ENCODE peak calls at places on chromosomes 16 and 17, in six cellular contexts. One of them, this sample, is unnamed.

GRCh38 chr16:14111713-14112538 is 40.8 kb downstream of the MRTFB start:
- DNase-seq in lung: no peak
- DNase-seq in GM23338: no peak
- DNase-seq in CD8-positive, alpha-beta memory T cell: no peak
- DNase-seq in tibial artery: no peak
- DNase-seq in SK-N-SH: no peak
- DNase-seq in this sample: peak; percentile 61

GRCh38 chr16:54241525-54241924 is 45.1 kb downstream of the IRX3 start:
- DNase-seq in lung: no peak
- DNase-seq in GM23338: peak; percentile 12
- DNase-seq in CD8-positive, alpha-beta memory T cell: no peak
- DNase-seq in tibial artery: no peak
- DNase-seq in SK-N-SH: no peak
- DNase-seq in this sample: no peak

GRCh38 chr17:47941998-47942490 is 673 bp downstream of the PNPO start:
- DNase-seq in lung: no peak
- DNase-seq in GM23338: peak; percentile 21
- DNase-seq in CD8-positive, alpha-beta memory T cell: no peak
- DNase-seq in tibial artery: no peak
- DNase-seq in SK-N-SH: peak; percentile 48
- DNase-seq in this sample: no peak

GRCh38 chr17:69608808-69609494 is 194.5 kb downstream of the MAP2K6 start:
- DNase-seq in lung: no peak
- DNase-seq in GM23338: no peak
- DNase-seq in CD8-positive, alpha-beta memory T cell: no peak
- DNase-seq in tibial artery: peak; percentile 63
- DNase-seq in SK-N-SH: no peak
- DNase-seq in this sample: no peak

GRCh38 chr17:10071141-10071540 is 127.3 kb downstream of the GAS7 start:
- DNase-seq in lung: no peak
- DNase-seq in GM23338: no peak
- DNase-seq in CD8-positive, alpha-beta memory T cell: no peak
- DNase-seq in tibial artery: no peak
- DNase-seq in SK-N-SH: no peak
- DNase-seq in this sample: no peak

GRCh38 chr16:4225075-4225474 is 16.8 kb downstream of the SRL start:
- DNase-seq in lung: no peak
- DNase-seq in GM23338: no peak
- DNase-seq in CD8-positive, alpha-beta memory T cell: no peak
- DNase-seq in tibial artery: no peak
- DNase-seq in SK-N-SH: no peak
- DNase-seq in this sample: no peak

GRCh38 chr16:22624038-22624656 is 113.5 kb downstream of the NPIPB5 start:
- DNase-seq in lung: no peak
- DNase-seq in GM23338: no peak
- DNase-seq in CD8-positive, alpha-beta memory T cell: no peak
- DNase-seq in tibial artery: no peak
- DNase-seq in SK-N-SH: peak; percentile 62
- DNase-seq in this sample: no peak

GRCh38 chr17:17305282-17305801 is 2.2 kb downstream of the NT5M start:
- DNase-seq in lung: no peak
- DNase-seq in GM23338: no peak
- DNase-seq in CD8-positive, alpha-beta memory T cell: peak; percentile 58
- DNase-seq in tibial artery: peak; percentile 40
- DNase-seq in SK-N-SH: peak; percentile 73
- DNase-seq in this sample: no peak

GRCh38 chr17:7043544-7044268 is at the start of gene SLC16A11:
- DNase-seq in lung: no peak
- DNase-seq in GM23338: peak; percentile 49
- DNase-seq in CD8-positive, alpha-beta memory T cell: peak; percentile 33
- DNase-seq in tibial artery: no peak
- DNase-seq in SK-N-SH: peak; percentile 75
- DNase-seq in this sample: no peak

GRCh38 chr17:40577611-40578065 is 12.4 kb upstream of the CCR7 start:
- DNase-seq in lung: no peak
- DNase-seq in GM23338: no peak
- DNase-seq in CD8-positive, alpha-beta memory T cell: no peak
- DNase-seq in tibial artery: peak; percentile 40
- DNase-seq in SK-N-SH: no peak
- DNase-seq in this sample: no peak

GRCh38 chr17:76051071-76051467 is 21.2 kb downstream of the SRP68 start:
- DNase-seq in lung: no peak
- DNase-seq in GM23338: no peak
- DNase-seq in CD8-positive, alpha-beta memory T cell: no peak
- DNase-seq in tibial artery: no peak
- DNase-seq in SK-N-SH: no peak
- DNase-seq in this sample: no peak

GRCh38 chr17:73748521-73748920 is 104.3 kb upstream of the SDK2 start:
- DNase-seq in lung: no peak
- DNase-seq in GM23338: no peak
- DNase-seq in CD8-positive, alpha-beta memory T cell: no peak
- DNase-seq in tibial artery: no peak
- DNase-seq in SK-N-SH: no peak
- DNase-seq in this sample: no peak

GRCh38 chr16:5056347-5056746 is 9.4 kb downstream of the C16orf89 start:
- DNase-seq in lung: no peak
- DNase-seq in GM23338: peak; percentile 90
- DNase-seq in CD8-positive, alpha-beta memory T cell: peak; percentile 23
- DNase-seq in tibial artery: no peak
- DNase-seq in SK-N-SH: peak; percentile 71
- DNase-seq in this sample: no peak

GRCh38 chr17:64765191-64765889 is 103.2 kb upstream of the SMURF2 start:
- DNase-seq in lung: no peak
- DNase-seq in GM23338: no peak
- DNase-seq in CD8-positive, alpha-beta memory T cell: no peak
- DNase-seq in tibial artery: no peak
- DNase-seq in SK-N-SH: no peak
- DNase-seq in this sample: no peak

GRCh38 chr17:79670537-79671386 is 59.9 kb upstream of the RBFOX3 start:
- DNase-seq in lung: no peak
- DNase-seq in GM23338: no peak
- DNase-seq in CD8-positive, alpha-beta memory T cell: no peak
- DNase-seq in tibial artery: no peak
- DNase-seq in SK-N-SH: no peak
- DNase-seq in this sample: peak; percentile 28

DNA sequence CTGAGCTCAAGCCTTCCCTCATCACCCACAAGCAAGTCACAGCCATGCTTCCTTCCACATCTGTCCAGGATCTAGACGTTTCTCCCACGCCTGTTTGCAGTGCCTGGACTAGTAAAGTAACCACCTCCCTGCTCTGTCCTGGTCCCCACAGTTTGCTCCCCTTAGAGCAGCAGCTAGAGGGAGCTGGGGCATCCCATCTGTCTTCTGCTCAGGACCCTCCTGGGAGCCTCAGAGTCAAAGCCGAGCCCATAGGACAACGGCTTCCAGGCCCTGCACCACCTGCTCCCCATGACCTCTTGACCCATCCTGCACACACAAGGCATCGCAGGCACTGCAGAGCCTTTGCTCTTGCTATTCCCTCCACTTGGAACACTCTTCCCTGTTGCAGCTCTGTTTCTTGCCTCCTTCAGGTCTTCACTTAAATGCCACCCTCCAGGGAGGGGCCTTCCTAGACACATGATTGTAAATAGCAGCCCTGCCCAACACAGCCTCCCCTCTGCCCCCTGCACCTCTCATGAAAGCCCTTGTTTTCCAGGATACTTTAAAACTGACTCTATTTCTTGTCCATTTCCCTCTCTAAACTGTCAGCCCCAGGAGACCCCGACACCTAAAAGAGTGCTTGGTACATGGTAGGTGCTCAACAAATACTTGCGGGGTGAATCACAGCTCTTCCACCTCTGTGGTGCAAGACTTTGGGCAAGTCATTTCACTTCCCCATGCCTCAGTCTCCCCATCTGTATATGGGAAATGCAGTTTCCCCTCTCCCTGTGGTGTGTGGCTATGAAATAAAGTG is 3.1 kb downstream of the NATD1 start:
- DNase-seq in lung: no peak
- DNase-seq in GM23338: peak; percentile 41
- DNase-seq in CD8-positive, alpha-beta memory T cell: no peak
- DNase-seq in tibial artery: no peak
- DNase-seq in SK-N-SH: no peak
- DNase-seq in this sample: no peak
- H3K4me1 ChIP-seq in lung: no peaks in the 10 kb centered on the region
- H3K4me1 ChIP-seq in GM23338: peaks cover 16% of the 10 kb centered on the region
- H3K4me1 ChIP-seq in CD8-positive, alpha-beta memory T cell: peaks cover 23% of the 10 kb centered on the region
- H3K4me1 ChIP-seq in tibial artery: peaks cover 57% of the 10 kb centered on the region
- H3K4me1 ChIP-seq in SK-N-SH: peaks cover 8% of the 10 kb centered on the region
- H3K4me1 ChIP-seq in this sample: peaks cover 10% of the 10 kb centered on the region

GRCh38 chr16:86739178-86739577 is 160.8 kb downstream of the FOXL1 start:
- DNase-seq in lung: no peak
- DNase-seq in GM23338: no peak
- DNase-seq in CD8-positive, alpha-beta memory T cell: no peak
- DNase-seq in tibial artery: no peak
- DNase-seq in SK-N-SH: no peak
- DNase-seq in this sample: no peak

GRCh38 chr16:86737083-86737482 is 158.7 kb downstream of the FOXL1 start:
- DNase-seq in lung: no peak
- DNase-seq in GM23338: no peak
- DNase-seq in CD8-positive, alpha-beta memory T cell: no peak
- DNase-seq in tibial artery: no peak
- DNase-seq in SK-N-SH: no peak
- DNase-seq in this sample: no peak

GRCh38 chr16:86740298-86740697 is 161.9 kb downstream of the FOXL1 start:
- DNase-seq in lung: no peak
- DNase-seq in GM23338: no peak
- DNase-seq in CD8-positive, alpha-beta memory T cell: no peak
- DNase-seq in tibial artery: no peak
- DNase-seq in SK-N-SH: no peak
- DNase-seq in this sample: no peak

GRCh38 chr16:86739808-86740207 is 161.5 kb downstream of the FOXL1 start:
- DNase-seq in lung: no peak
- DNase-seq in GM23338: no peak
- DNase-seq in CD8-positive, alpha-beta memory T cell: no peak
- DNase-seq in tibial artery: no peak
- DNase-seq in SK-N-SH: no peak
- DNase-seq in this sample: no peak

DNA sequence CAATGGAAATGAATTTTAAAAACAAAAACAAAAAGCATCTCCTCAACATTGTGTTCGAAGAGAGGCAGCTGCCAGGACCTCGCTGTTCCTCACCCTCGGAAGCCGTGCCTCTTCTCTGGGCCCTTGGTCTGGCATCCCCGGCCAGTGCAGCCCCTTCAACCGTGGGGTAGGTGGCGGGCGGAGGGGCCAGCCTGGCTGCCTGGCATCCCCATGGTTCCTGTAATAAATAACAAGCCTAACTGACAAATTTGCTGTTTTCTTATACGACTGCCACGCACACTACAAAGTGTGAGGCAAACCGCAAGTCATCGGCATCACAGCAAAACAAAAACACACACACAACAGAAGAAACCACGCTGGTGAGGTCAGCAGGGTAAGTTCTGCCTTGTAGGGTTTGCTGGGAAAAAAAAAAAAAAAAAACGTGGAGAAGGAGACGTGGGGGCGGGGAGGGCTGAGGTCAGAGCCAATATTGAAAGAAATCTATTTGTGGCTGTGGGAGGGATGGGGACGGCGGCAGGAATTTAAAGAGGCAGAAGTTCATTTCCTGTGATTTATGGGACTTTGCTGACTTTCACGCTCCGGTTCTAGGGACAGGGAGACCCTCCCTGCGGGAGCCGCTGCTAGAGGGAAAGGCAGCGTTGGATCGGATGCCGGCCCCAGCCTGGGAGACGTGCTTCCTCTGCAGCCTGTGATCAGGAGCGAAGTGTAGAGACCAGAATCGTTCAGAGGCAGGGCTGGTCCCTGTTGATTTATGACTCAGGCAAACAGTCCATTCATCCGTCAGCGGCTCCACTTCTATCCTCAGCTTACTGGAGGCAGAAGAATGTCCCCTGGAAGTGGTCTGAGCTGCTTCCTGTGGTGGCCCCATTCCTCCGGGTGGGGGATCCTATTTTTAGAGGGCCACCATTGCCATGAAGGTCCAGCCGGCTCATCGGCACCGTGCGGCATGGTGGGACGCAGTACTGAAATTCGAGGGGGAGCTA is 162.8 kb downstream of the FOXL1 start:
- DNase-seq in lung: no peak
- DNase-seq in GM23338: peak; percentile 47
- DNase-seq in CD8-positive, alpha-beta memory T cell: no peak
- DNase-seq in tibial artery: peak; percentile 91
- DNase-seq in SK-N-SH: no peak
- DNase-seq in this sample: no peak
- H3K27ac ChIP-seq in lung: peak overlapping the region; percentile 43
- H3K27ac ChIP-seq in GM23338: peak overlapping the region; percentile 70
- H3K27ac ChIP-seq in CD8-positive, alpha-beta memory T cell: no peak overlapping the region
- H3K27ac ChIP-seq in tibial artery: peak overlapping the region; percentile 91
- H3K27ac ChIP-seq in SK-N-SH: peak overlapping the region; percentile 93
- H3K27ac ChIP-seq in this sample: no peak overlapping the region

DNA sequence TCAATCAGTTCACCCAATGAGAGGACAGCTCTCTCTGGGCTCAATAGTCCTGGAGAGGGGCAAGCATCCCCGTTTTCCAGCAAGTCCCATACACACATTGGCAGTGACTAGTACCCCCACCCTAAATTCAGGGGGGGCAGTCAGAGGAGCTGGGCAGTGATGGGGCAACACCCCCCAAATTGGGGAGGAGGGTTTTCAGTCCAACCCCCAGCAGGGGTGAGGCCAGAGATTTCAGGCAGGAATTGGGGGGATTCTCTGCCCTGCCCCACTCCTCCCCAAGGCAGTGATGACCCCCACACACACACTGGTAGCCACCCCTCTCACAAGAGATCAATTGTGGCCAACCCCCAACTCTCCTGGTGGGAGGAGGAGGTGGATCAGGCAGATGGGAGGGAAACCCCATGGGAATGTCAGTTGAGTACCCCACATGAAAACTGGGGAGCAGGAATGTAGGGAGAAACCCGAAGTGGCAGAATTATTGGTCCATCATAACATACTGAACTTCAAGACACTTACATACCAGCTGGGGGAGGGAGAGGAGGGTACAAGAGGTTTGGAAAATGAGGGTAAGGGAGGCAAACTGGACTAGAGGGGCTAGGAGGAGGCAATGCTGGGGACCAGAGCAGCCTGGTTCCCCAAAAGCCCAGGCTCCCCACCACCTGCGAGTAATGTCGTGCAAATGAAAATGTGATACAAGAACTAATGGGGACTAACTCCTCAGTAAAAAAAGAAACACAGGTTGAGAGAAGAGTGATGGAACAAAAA is 3.1 kb downstream of the VAMP2 start:
- DNase-seq in lung: no peak
- DNase-seq in GM23338: no peak
- DNase-seq in CD8-positive, alpha-beta memory T cell: no peak
- DNase-seq in tibial artery: no peak
- DNase-seq in SK-N-SH: no peak
- DNase-seq in this sample: no peak
- H3K4me1 ChIP-seq in lung: peaks cover 10% of the 10 kb centered on the region
- H3K4me1 ChIP-seq in GM23338: peaks cover 32% of the 10 kb centered on the region
- H3K4me1 ChIP-seq in CD8-positive, alpha-beta memory T cell: peaks cover 72% of the 10 kb centered on the region
- H3K4me1 ChIP-seq in tibial artery: peaks cover 68% of the 10 kb centered on the region
- H3K4me1 ChIP-seq in SK-N-SH: peaks cover 47% of the 10 kb centered on the region
- H3K4me1 ChIP-seq in this sample: peaks cover 21% of the 10 kb centered on the region

GRCh38 chr17:1186214-1186820 is 6.5 kb upstream of the ABR start:
- DNase-seq in lung: no peak
- DNase-seq in GM23338: no peak
- DNase-seq in CD8-positive, alpha-beta memory T cell: no peak
- DNase-seq in tibial artery: peak; percentile 85
- DNase-seq in SK-N-SH: no peak
- DNase-seq in this sample: no peak
- H3K27ac ChIP-seq in lung: peak overlapping the region; percentile 28
- H3K27ac ChIP-seq in GM23338: no peak overlapping the region
- H3K27ac ChIP-seq in CD8-positive, alpha-beta memory T cell: no peak overlapping the region
- H3K27ac ChIP-seq in tibial artery: peak overlapping the region; percentile 68
- H3K27ac ChIP-seq in SK-N-SH: no peak overlapping the region
- H3K27ac ChIP-seq in this sample: peak overlapping the region; percentile 23

GRCh38 chr16:6374816-6375215 is 957.8 kb upstream of the RBFOX1 start:
- DNase-seq in lung: no peak
- DNase-seq in GM23338: peak; percentile 6
- DNase-seq in CD8-positive, alpha-beta memory T cell: no peak
- DNase-seq in tibial artery: no peak
- DNase-seq in SK-N-SH: no peak
- DNase-seq in this sample: no peak
- H3K4me1 ChIP-seq in lung: no peaks in the 10 kb centered on the region
- H3K4me1 ChIP-seq in GM23338: peaks cover 20% of the 10 kb centered on the region
- H3K4me1 ChIP-seq in CD8-positive, alpha-beta memory T cell: no peaks in the 10 kb centered on the region
- H3K4me1 ChIP-seq in tibial artery: no peaks in the 10 kb centered on the region
- H3K4me1 ChIP-seq in SK-N-SH: peaks cover 13% of the 10 kb centered on the region
- H3K4me1 ChIP-seq in this sample: no peaks in the 10 kb centered on the region

This sample was measured in breast epithelium.